ENCODE peak calls at places on chromosome 1, in eight cellular contexts. Y, P, O, B, T, R, C and I are unnamed samples.

GRCh38 chr1:225987491-225988316 is 11.4 kb downstream of the SDE2 start:
- DNase-seq in B (no peak), R (peak; percentile 71), C (peak; percentile 68), Y (no peak), P (no peak), T (no peak), O (no peak), I (no peak)

GRCh38 chr1:196678510-196678884 is 26.7 kb downstream of the CFH start:
- DNase-seq in Y (no peak), B (no peak), R (peak; percentile 68), P (no peak), O (peak; percentile 87), T (no peak), C (no peak), I (no peak)

GRCh38 chr1:19825298-19825697 is 10.2 kb upstream of the RNF186 start:
- DNase-seq in B (no peak), R (no peak), O (no peak), P (no peak), Y (peak; percentile 82), C (no peak), T (no peak), I (no peak)

GRCh38 chr1:115717541-115717940 is 51.0 kb downstream of the CASQ2 start:
- DNase-seq in T (no peak), O (peak; percentile 17), R (peak; percentile 57), Y (peak; percentile 69), P (no peak), B (no peak), C (peak; percentile 31), I (no peak)

GRCh38 chr1:174224641-174225040 is 65.3 kb downstream of the RABGAP1L start:
- DNase-seq in O (no peak), T (no peak), C (no peak), B (no peak), P (no peak), R (no peak), Y (no peak), I (no peak)

GRCh38 chr1:116147114-116147510 is 35.9 kb downstream of the MAB21L3 start:
- DNase-seq in Y (no peak), T (no peak), P (no peak), O (no peak), R (no peak), C (no peak), B (no peak), I (no peak)

GRCh38 chr1:9129391-9130041 is 614 bp upstream of the GPR157 start:
- DNase-seq in R (peak; percentile 55), O (no peak), Y (peak; percentile 92), T (peak; percentile 88), P (peak; percentile 50), C (peak; percentile 94), B (no peak), I (peak; percentile 94)

GRCh38 chr1:24525606-24526005 is 23.0 kb downstream of the RCAN3 start:
- DNase-seq in B (no peak), T (no peak), Y (no peak), P (no peak), C (no peak), O (no peak), R (no peak), I (no peak)

GRCh38 chr1:115838426-115838804 is 2.5 kb downstream of the NHLH2 start:
- DNase-seq in O (no peak), R (no peak), C (no peak), B (no peak), Y (no peak), T (no peak), P (no peak), I (no peak)

GRCh38 chr1:186761358-186761757 is 67.4 kb upstream of the PLA2G4A start:
- DNase-seq in Y (no peak), B (no peak), P (no peak), C (no peak), O (no peak), T (no peak), R (no peak), I (no peak)

GRCh38 chr1:173861731-173862145 is 6.1 kb downstream of the GAS5 start:
- DNase-seq in O (no peak), T (no peak), P (no peak), B (no peak), R (no peak), C (peak; percentile 29), Y (no peak), I (no peak)

GRCh38 chr1:32939655-32940371 is 24.8 kb downstream of the RNF19B start:
- DNase-seq in T (peak; percentile 64), B (peak; percentile 91), R (peak; percentile 93), O (no peak), P (no peak), C (no peak), Y (no peak), I (no peak)

GRCh38 chr1:208988811-208989222 is 594.7 kb upstream of the CAMK1G start:
- DNase-seq in T (no peak), B (peak; percentile 29), P (no peak), R (peak; percentile 77), Y (no peak), O (no peak), C (peak; percentile 13), I (no peak)

GRCh38 chr1:21121764-21122471 is 54.8 kb downstream of the EIF4G3 start:
- DNase-seq in R (no peak), C (no peak), P (no peak), Y (no peak), T (no peak), B (no peak), O (no peak), I (no peak)

GRCh38 chr1:119659628-119660027 is 11.6 kb upstream of the ZNF697 start:
- DNase-seq in Y (no peak), P (no peak), C (no peak), B (no peak), T (peak; percentile 27), R (peak; percentile 82), O (no peak), I (no peak)

GRCh38 chr1:9196129-9197040 is 38.2 kb upstream of the H6PD start:
- DNase-seq in O (no peak), B (peak; percentile 78), P (peak; percentile 39), C (peak; percentile 70), T (peak; percentile 77), Y (peak; percentile 73), R (peak; percentile 93), I (peak; percentile 79)

GRCh38 chr1:20896824-20897223 is 109.7 kb upstream of the HP1BP3 start:
- DNase-seq in O (peak; percentile 25), T (no peak), B (peak; percentile 33), Y (no peak), P (no peak), R (peak; percentile 87), C (no peak), I (no peak)

GRCh38 chr1:157274698-157275534 is 136.7 kb upstream of the ETV3 start:
- DNase-seq in P (no peak), O (no peak), Y (no peak), T (no peak), R (peak; percentile 18), C (no peak), B (peak; percentile 10), I (no peak)

GRCh38 chr1:222815367-222815765 is 527 bp downstream of the DISP1 start:
- DNase-seq in P (peak; percentile 39), R (no peak), C (no peak), B (no peak), Y (no peak), O (no peak), T (no peak), I (no peak)

GRCh38 chr1:58773406-58773840 is 10.4 kb downstream of the JUN start:
- DNase-seq in T (peak; percentile 80), R (peak; percentile 89), P (peak; percentile 62), O (no peak), B (no peak), Y (peak; percentile 79), C (peak; percentile 65), I (no peak)

GRCh38 chr1:85330206-85330605 is 53.8 kb upstream of the BCL10 start:
- DNase-seq in R (peak; percentile 95), C (no peak), B (peak; percentile 83), O (peak; percentile 93), P (no peak), T (no peak), Y (no peak), I (no peak)

DNA sequence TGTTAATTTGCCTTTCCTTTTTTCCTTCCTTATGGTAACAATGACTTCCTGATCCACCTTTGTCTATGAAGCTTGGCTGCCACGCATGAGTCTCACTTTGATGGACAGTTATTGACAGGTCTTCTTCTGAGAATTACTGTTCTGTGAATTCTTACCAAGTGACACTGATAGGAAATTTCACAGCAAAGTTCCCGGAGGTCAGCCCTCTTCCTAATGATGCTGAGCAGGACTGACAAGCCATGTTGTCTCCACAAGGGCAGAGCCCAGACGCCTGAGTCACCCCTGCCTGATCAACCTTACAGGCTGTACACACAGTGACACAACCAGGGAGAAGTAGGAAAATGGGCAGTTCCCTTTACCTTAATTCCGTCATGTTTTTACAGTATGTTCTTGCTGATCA is 44.2 kb downstream of the ZC3H11B start:
- DNase-seq in O (no peak), Y (no peak), B (no peak), T (no peak), P (no peak), C (no peak), R (no peak), I (no peak)
- TF ChIP-seq CTCF in O (no peak), Y (no peak), B (no peak), T (no peak), P (no peak), C (no peak), R (no peak), I (no peak)

GRCh38 chr1:168466703-168467081 is 77.1 kb downstream of the XCL2 start:
- DNase-seq in R (no peak), P (no peak), B (no peak), Y (no peak), C (no peak), O (no peak), T (no peak), I (no peak)

GRCh38 chr1:168468822-168469221 is 75.0 kb downstream of the XCL2 start:
- DNase-seq in T (no peak), O (no peak), P (no peak), R (no peak), Y (no peak), B (no peak), C (no peak), I (no peak)

GRCh38 chr1:168467452-168467851 is 76.3 kb downstream of the XCL2 start:
- DNase-seq in C (no peak), Y (no peak), T (no peak), B (no peak), O (no peak), R (no peak), P (no peak), I (no peak)

GRCh38 chr1:168469690-168470089 is 74.1 kb downstream of the XCL2 start:
- DNase-seq in Y (peak; percentile 33), P (peak; percentile 46), R (peak; percentile 65), O (no peak), C (no peak), B (peak; percentile 31), T (peak; percentile 79), I (peak; percentile 91)

GRCh38 chr1:168468042-168468809 is 75.6 kb downstream of the XCL2 start:
- DNase-seq in O (no peak), C (no peak), B (no peak), Y (no peak), R (peak; percentile 47), T (no peak), P (no peak), I (no peak)
- H3K4me3 ChIP-seq in O (no peak overlapping the region), C (no peak overlapping the region), B (no peak overlapping the region), Y (no peak overlapping the region), R (no peak overlapping the region), T (no peak overlapping the region), P (no peak overlapping the region), I (no peak overlapping the region)

GRCh38 chr1:198837276-198838021 is 198.6 kb downstream of the PTPRC start:
- DNase-seq in T (no peak), B (no peak), C (peak; percentile 10), P (no peak), O (no peak), R (no peak), Y (no peak), I (no peak)
- TF ChIP-seq CTCF in T (no peak), B (no peak), C (no peak), P (no peak), O (no peak), R (no peak), Y (no peak), I (no peak)

GRCh38 chr1:61337981-61338848 is 255.9 kb downstream of the NFIA start:
- DNase-seq in Y (peak; percentile 74), O (peak; percentile 87), T (peak; percentile 62), C (no peak), B (peak; percentile 64), R (peak; percentile 94), P (peak; percentile 50), I (peak; percentile 81)
- H3K4me3 ChIP-seq in Y (no peak overlapping the region), O (no peak overlapping the region), T (peak overlapping the region; percentile 23), C (no peak overlapping the region), B (peak overlapping the region; percentile 4), R (no peak overlapping the region), P (peak overlapping the region; percentile 43), I (peak overlapping the region; percentile 13)